ENCODE peak calls at places on chromosome 10, in seven cellular contexts. J, I, A, O, U, F and B are unnamed samples. For H3K9me3, the result is how much of the 10 kb centered on the place peaks cover.

GRCh38 chr10:65900271-65900670 is 1025.6 kb upstream of the LRRTM3 start:
- DNase-seq in U (no peak), J (no peak), O (no peak), F (no peak), A (no peak), I (no peak), B (no peak)

GRCh38 chr10:26837139-26837538 is 23.6 kb downstream of the ABI1 start:
- DNase-seq in J (no peak), I (no peak), A (no peak), F (no peak), O (no peak), U (no peak), B (no peak)

GRCh38 chr10:98344589-98345038 is 70.4 kb downstream of the PYROXD2 start:
- DNase-seq in I (peak), A (peak), F (peak), U (peak), O (peak), J (peak), B (peak)

GRCh38 chr10:11441151-11441535 is 170.3 kb downstream of the USP6NL start:
- DNase-seq in A (no peak), O (no peak), F (no peak), J (no peak), U (no peak), I (no peak), B (no peak)

GRCh38 chr10:74822583-74823089 is 3.8 kb upstream of the KAT6B start:
- DNase-seq in I (no peak), F (no peak), U (no peak), O (peak), J (no peak), A (peak), B (no peak)

GRCh38 chr10:68900427-68901105 is 549 bp upstream of the DDX50 start:
- DNase-seq in A (no peak), U (peak), F (no peak), I (no peak), J (no peak), O (no peak), B (no peak)

GRCh38 chr10:67302701-67303100 is 376.9 kb downstream of the LRRTM3 start:
- DNase-seq in A (no peak), U (no peak), O (no peak), I (no peak), J (no peak), F (no peak), B (no peak)

GRCh38 chr10:17872191-17873091 is 63.3 kb downstream of the MRC1 start:
- DNase-seq in O (no peak), U (no peak), F (peak), J (peak), I (no peak), A (no peak), B (no peak)

GRCh38 chr10:66803174-66803573 is 122.7 kb upstream of the LRRTM3 start:
- DNase-seq in I (no peak), U (no peak), O (no peak), A (no peak), F (no peak), J (no peak), B (no peak)

GRCh38 chr10:49182776-49183175 is 5.4 kb downstream of the TMEM273 start:
- DNase-seq in I (no peak), O (no peak), A (no peak), U (no peak), F (no peak), J (no peak), B (no peak)

GRCh38 chr10:120182431-120182830 is 274.6 kb upstream of the PLPP4 start:
- DNase-seq in F (no peak), I (no peak), O (no peak), A (no peak), J (no peak), U (no peak), B (no peak)

GRCh38 chr10:92290076-92290836 is 622 bp downstream of the CPEB3 start:
- DNase-seq in A (peak), U (no peak), J (peak), I (no peak), O (peak), F (peak), B (peak)

GRCh38 chr10:17523246-17523753 is 68.9 kb upstream of the ST8SIA6 start:
- DNase-seq in F (no peak), U (no peak), O (no peak), I (no peak), A (no peak), J (no peak), B (no peak)

GRCh38 chr10:35696888-35697287 is 54.8 kb upstream of the FZD8 start:
- DNase-seq in J (no peak), I (no peak), A (no peak), F (no peak), O (no peak), U (no peak), B (no peak)

GRCh38 chr10:32180354-32181280 is 124.4 kb upstream of the KIF5B start:
- DNase-seq in F (no peak), A (no peak), U (no peak), O (no peak), I (no peak), J (no peak), B (no peak)

GRCh38 chr10:49550563-49550962 is 11.6 kb upstream of the ERCC6 start:
- DNase-seq in A (no peak), O (no peak), U (no peak), F (peak), I (no peak), J (no peak), B (no peak)

GRCh38 chr10:69567920-69568319 is 5.3 kb downstream of the NEUROG3 start:
- DNase-seq in U (no peak), J (peak), I (no peak), A (no peak), F (peak), O (no peak), B (peak)

GRCh38 chr10:122225324-122225723 is 45.8 kb upstream of the BTBD16 start:
- DNase-seq in O (no peak), F (no peak), U (no peak), A (no peak), I (no peak), J (no peak), B (no peak)

GRCh38 chr10:129755075-129756020 is 208.7 kb downstream of the EBF3 start:
- DNase-seq in O (peak), A (no peak), F (no peak), J (peak), U (no peak), I (peak), B (no peak)

GRCh38 chr10:113126506-113127192 is 176.6 kb downstream of the TCF7L2 start:
- DNase-seq in U (peak), I (peak), J (peak), O (peak), F (peak), A (peak), B (peak)

GRCh38 chr10:4947635-4948596 is 15.3 kb upstream of the AKR1C1 start:
- DNase-seq in F (peak), O (peak), J (peak), A (peak), I (peak), U (peak), B (peak)

GRCh38 chr10:112875474-112876267 is 74.4 kb upstream of the TCF7L2 start:
- DNase-seq in I (peak), O (no peak), A (no peak), J (no peak), U (no peak), F (peak), B (no peak)

GRCh38 chr10:6071181-6072175 is 9.3 kb upstream of the IL2RA start:
- DNase-seq in U (no peak), I (peak), F (no peak), O (no peak), A (no peak), J (no peak), B (no peak)

GRCh38 chr10:29618341-29619171 is 16.2 kb downstream of the SVIL start:
- DNase-seq in O (peak), A (peak), F (no peak), J (peak), U (no peak), I (no peak), B (peak)

GRCh38 chr10:79310217-79310865 is 36.9 kb upstream of the PPIF start:
- DNase-seq in A (no peak), I (no peak), U (no peak), F (no peak), O (no peak), J (no peak), B (no peak)

GRCh38 chr10:14016942-14017341 is 313.8 kb downstream of the FRMD4A start:
- DNase-seq in U (no peak), O (no peak), F (no peak), I (no peak), J (no peak), A (no peak), B (no peak)

GRCh38 chr10:90969947-90970673 is 49.2 kb upstream of the ANKRD1 start:
- DNase-seq in O (no peak), J (no peak), U (no peak), I (no peak), A (no peak), F (no peak), B (no peak)

GRCh38 chr10:59898125-59898835 is 8.1 kb downstream of the CCDC6 start:
- DNase-seq in F (no peak), A (no peak), I (no peak), U (no peak), O (no peak), J (no peak), B (no peak)

GRCh38 chr10:76172020-76172419 is 740.6 kb downstream of the LRMDA start:
- DNase-seq in I (no peak), O (no peak), F (no peak), A (no peak), J (no peak), U (no peak), B (no peak)

GRCh38 chr10:6050801-6051445 is 11.2 kb downstream of the IL2RA start:
- DNase-seq in O (peak), J (peak), U (peak), A (peak), F (no peak), I (peak), B (peak)

GRCh38 chr10:59817806-59818205 is 64.6 kb upstream of the MRLN start:
- DNase-seq in I (no peak), F (peak), U (no peak), O (no peak), J (no peak), A (no peak), B (no peak)

GRCh38 chr10:120634629-120635028 is 177.6 kb downstream of the PLPP4 start:
- DNase-seq in A (no peak), J (no peak), I (no peak), U (no peak), O (no peak), F (no peak), B (no peak)

GRCh38 chr10:11909618-11910017 is 86.5 kb downstream of the PROSER2 start:
- DNase-seq in A (no peak), U (no peak), I (peak), F (no peak), J (no peak), O (no peak), B (no peak)

GRCh38 chr10:129466703-129467345 is at the start of gene MGMT:
- DNase-seq in O (peak), F (peak), I (peak), U (peak), J (peak), A (peak), B (peak)

GRCh38 chr10:45569471-45569870 is 103.1 kb downstream of the ZFAND4 start:
- DNase-seq in J (no peak), U (no peak), I (no peak), F (no peak), O (no peak), A (no peak), B (no peak)

GRCh38 chr10:100438674-100439315 is 24.0 kb upstream of the WNT8B start:
- DNase-seq in F (no peak), U (no peak), I (no peak), O (no peak), A (no peak), J (no peak), B (no peak)

GRCh38 chr10:100436255-100436654 is 26.6 kb upstream of the WNT8B start:
- DNase-seq in J (no peak), A (no peak), O (no peak), F (no peak), I (no peak), U (no peak), B (no peak)

DNA sequence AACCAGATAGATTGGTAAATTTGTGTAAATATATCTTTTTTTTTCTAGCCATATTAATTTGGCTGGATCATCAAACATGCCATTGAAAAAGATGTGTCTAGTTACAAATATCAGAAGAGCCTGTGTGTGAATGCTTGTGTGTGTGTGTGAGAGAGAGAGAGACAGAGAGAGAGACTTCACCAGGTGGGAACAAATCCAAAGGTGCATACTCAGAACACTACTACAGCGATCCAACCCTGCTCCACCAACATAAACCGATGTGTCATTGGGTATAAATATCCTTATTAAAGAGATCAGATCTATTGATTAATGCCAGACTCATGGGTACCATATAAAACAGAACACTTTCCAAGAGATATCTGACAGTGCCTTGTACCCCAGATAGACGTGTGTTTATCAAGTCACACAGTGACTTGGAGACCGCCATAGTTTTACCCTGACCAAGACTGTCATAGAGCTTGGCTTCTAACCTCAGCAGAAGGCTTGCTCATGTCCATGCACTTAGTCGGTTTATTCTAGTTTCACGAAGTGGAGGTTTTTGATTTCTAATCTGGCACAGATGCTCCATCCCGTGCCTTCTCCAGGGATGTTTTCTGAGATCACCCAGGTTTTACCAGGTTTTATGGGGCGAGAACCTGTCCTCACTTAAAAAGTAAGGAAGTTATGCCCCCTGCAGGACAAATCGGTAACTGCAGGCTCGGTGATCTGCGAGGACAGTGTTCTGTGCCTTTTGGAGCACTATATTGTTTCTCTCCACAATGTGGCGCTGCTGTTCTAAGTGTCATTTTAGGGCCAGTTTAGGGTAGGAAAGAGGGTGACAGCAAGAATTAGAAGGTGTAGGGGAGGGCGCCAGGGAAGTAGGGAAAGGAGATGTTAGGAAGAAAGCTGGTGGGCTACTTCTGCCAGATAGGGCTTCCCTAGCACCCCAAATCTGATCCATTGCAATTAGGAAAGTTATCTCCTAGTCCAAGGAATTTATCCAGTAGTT is 29.3 kb upstream of the WNT8B start:
- DNase-seq in A (peak), O (peak), U (peak), J (peak), F (peak), I (peak), B (peak)
- TF ChIP-seq POLR2A in A (no peak), O (no peak), U (no peak), J (no peak), F (no peak), I (no peak), B (no peak)

GRCh38 chr10:1507436-1507835 is 229.9 kb downstream of the ADARB2 start:
- DNase-seq in I (peak), O (no peak), F (no peak), A (no peak), U (no peak), J (no peak), B (no peak)

GRCh38 chr10:1504940-1505339 is 232.4 kb downstream of the ADARB2 start:
- DNase-seq in U (no peak), I (no peak), O (no peak), F (no peak), A (no peak), J (no peak), B (no peak)

GRCh38 chr10:1508096-1508495 is 229.2 kb downstream of the ADARB2 start:
- DNase-seq in U (no peak), J (no peak), O (no peak), I (peak), A (no peak), F (no peak), B (no peak)

GRCh38 chr10:1513221-1513620 is 224.1 kb downstream of the ADARB2 start:
- DNase-seq in A (no peak), J (no peak), F (no peak), U (no peak), O (no peak), I (no peak), B (no peak)

DNA sequence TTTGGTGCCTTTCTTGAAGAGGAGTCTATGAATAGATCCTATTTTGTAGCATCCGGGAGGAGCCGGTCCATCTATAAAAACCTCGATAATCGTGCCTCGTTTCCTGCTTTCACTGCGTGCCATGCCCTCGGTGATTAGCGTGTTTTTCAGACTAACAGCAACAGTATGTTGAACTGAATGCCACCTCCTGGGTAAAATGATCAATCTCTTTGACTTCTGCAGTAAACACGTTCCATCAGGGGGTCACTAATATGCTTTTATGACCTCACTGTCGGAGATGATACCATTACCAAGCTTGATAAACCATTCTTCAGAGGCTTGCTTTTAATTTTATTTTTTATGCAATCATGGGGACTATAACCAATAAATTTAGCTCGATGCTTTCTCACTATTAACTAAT is 228.3 kb downstream of the ADARB2 start:
- DNase-seq in I (no peak), J (no peak), U (no peak), O (no peak), A (no peak), F (no peak), B (no peak)
- H3K9me3 ChIP-seq in I (under half), J (under half), U (under half), O (under half), A (under half), F (under half), B (under half)

DNA sequence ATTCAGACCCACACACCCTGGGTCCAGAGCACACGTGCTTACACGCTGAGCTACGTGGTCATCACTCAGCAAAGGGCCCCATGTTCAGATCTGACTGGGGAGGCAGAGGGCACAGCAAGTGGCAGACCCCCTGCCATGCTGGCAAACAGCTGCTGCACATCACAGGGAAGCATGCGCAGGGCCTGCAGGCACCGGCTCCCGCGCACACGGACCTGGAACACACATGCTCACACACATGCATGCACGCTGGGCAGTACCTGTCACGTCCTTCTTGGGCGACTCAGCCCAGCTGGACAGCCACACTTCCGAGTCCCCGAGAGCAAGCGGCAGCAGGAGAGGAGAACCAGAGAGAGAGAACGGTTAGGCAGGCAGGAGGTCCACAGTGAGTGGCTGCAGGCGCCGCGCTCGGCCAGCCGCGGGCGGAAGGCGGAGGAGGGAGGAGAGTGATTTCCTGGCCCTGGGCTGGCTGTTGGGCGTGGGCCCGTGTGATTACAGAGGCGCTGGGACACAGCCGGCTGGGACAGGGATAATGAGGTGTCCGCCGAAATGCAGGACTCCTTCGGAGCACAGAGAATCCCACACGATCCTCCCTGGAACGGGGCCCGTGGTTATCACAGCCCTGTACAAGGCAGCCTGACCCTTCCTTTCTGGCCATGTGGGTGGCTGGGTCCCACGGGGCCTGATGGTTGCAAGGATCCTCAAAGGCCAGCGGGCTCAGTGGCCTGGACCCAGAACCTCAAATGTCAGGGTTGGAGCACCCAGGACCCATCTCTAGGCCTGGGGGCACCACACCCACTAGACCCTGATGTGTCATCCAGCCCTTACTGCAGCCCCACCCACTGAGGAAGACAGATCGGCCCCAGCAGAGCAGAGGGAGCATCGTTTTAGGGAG is 175.1 kb downstream of the NEURL1 start:
- DNase-seq in O (peak), J (no peak), U (peak), I (peak), A (peak), F (peak), B (peak)
- TF ChIP-seq POLR2A in O (no peak), J (no peak), U (no peak), I (no peak), A (no peak), F (no peak), B (no peak)

DNA sequence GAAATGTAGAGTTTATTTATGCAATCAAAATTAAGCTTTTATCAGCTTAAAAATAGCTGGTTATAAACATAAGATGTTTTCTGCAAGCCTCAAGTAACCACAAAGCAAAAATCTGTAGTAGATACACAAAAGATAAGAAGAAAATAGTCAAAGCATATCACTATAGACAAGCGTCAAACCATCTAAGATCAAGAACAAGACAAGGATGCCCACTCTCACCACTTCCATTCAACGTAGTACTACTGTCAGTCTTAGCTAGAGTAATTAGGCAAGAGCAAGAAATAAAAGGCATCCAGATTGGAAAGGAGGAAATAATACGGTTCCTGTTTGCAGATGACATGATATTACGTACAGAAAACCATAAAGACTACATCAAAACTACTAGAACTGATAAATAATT is 17.5 kb upstream of the CYP2E1 start:
- DNase-seq in U (no peak), J (no peak), A (no peak), F (no peak), I (no peak), O (no peak), B (no peak)
- H3K9me3 ChIP-seq in U (under half), J (under half), A (under half), F (under half), I (under half), O (under half), B (under half)